ENCODE peak calls at places on chromosomes 3 and 15, in eight cellular contexts. U is K562, K is SK-N-SH, P is HCT116, N is endothelial cell of umbilical vein, R is HepG2, J is H1, X is GM12878. S is an unnamed sample.

GRCh38 chr3:151156618-151157216 is 46.3 kb downstream of the GPR171 start:
- DNase-seq in U (peak; percentile 46), K (peak; percentile 53), P (peak; percentile 71), N (peak; percentile 59), R (peak; percentile 67), J (no peak), X (no peak), S (peak; percentile 92)

GRCh38 chr3:4759689-4760312 is 219.4 kb upstream of the BHLHE40 start:
- DNase-seq in U (no peak), K (peak; percentile 48), P (no peak), N (no peak), R (no peak), J (no peak), X (no peak), S (no peak)

GRCh38 chr3:145272684-145273083 is 888.3 kb downstream of the PLOD2 start:
- DNase-seq in U (no peak), K (no peak), P (no peak), N (no peak), R (no peak), J (no peak), X (no peak), S (no peak)

GRCh38 chr15:36798789-36799188 is 219.4 kb downstream of the CDIN1 start:
- DNase-seq in U (no peak), K (no peak), P (no peak), N (no peak), R (no peak), J (no peak), X (no peak), S (no peak)

GRCh38 chr3:14799146-14799545 is 19.6 kb upstream of the FGD5 start:
- DNase-seq in U (no peak), K (no peak), P (no peak), N (peak; percentile 21), R (no peak), J (no peak), X (no peak), S (no peak)

GRCh38 chr3:63538912-63539311 is 113.6 kb upstream of the SNTN start:
- DNase-seq in U (no peak), K (no peak), P (no peak), N (no peak), R (no peak), J (no peak), X (no peak), S (no peak)

GRCh38 chr3:50572801-50573371 is 3.6 kb downstream of the HEMK1 start:
- DNase-seq in U (no peak), K (no peak), P (no peak), N (no peak), R (no peak), J (no peak), X (no peak), S (no peak)

GRCh38 chr3:168655591-168655990 is 559.9 kb upstream of the GOLIM4 start:
- DNase-seq in U (no peak), K (no peak), P (no peak), N (no peak), R (no peak), J (no peak), X (no peak), S (no peak)

GRCh38 chr3:73868688-73869315 is 244.1 kb upstream of the PDZRN3 start:
- DNase-seq in U (no peak), K (peak; percentile 48), P (no peak), N (peak; percentile 5), R (peak; percentile 12), J (no peak), X (no peak), S (peak; percentile 71)

GRCh38 chr3:58052373-58053273 is 44.4 kb downstream of the FLNB start:
- DNase-seq in U (peak; percentile 41), K (no peak), P (peak; percentile 94), N (peak; percentile 98), R (peak; percentile 83), J (no peak), X (no peak), S (no peak)

GRCh38 chr3:3134750-3135448 is 8.2 kb downstream of the TRNT1 start:
- DNase-seq in U (no peak), K (no peak), P (no peak), N (no peak), R (no peak), J (no peak), X (no peak), S (no peak)

GRCh38 chr3:72614394-72615074 is 233.7 kb downstream of the SHQ1 start:
- DNase-seq in U (no peak), K (no peak), P (no peak), N (no peak), R (no peak), J (no peak), X (no peak), S (no peak)

GRCh38 chr15:100114526-100114925 is 227.2 kb downstream of the ADAMTS17 start:
- DNase-seq in U (no peak), K (no peak), P (no peak), N (no peak), R (no peak), J (no peak), X (no peak), S (peak; percentile 27)

GRCh38 chr15:68431792-68432401 is at the start of gene ITGA11:
- DNase-seq in U (peak; percentile 25), K (peak; percentile 91), P (no peak), N (peak; percentile 60), R (no peak), J (no peak), X (no peak), S (peak; percentile 90)

GRCh38 chr3:32472716-32473115 is 29.9 kb downstream of the CMTM6 start:
- DNase-seq in U (no peak), K (no peak), P (no peak), N (peak; percentile 67), R (no peak), J (no peak), X (no peak), S (no peak)

GRCh38 chr3:14153663-14154062 is 24.7 kb downstream of the XPC start:
- DNase-seq in U (no peak), K (no peak), P (no peak), N (no peak), R (no peak), J (no peak), X (no peak), S (no peak)

GRCh38 chr15:99054025-99054387 is 46.4 kb upstream of the PGPEP1L start:
- DNase-seq in U (no peak), K (no peak), P (no peak), N (no peak), R (no peak), J (no peak), X (no peak), S (no peak)

GRCh38 chr3:30639937-30640336 is 33.5 kb downstream of the TGFBR2 start:
- DNase-seq in U (no peak), K (no peak), P (no peak), N (no peak), R (no peak), J (no peak), X (peak; percentile 60), S (no peak)

GRCh38 chr15:78453447-78453846 is 15.4 kb downstream of the IREB2 start:
- DNase-seq in U (no peak), K (no peak), P (no peak), N (no peak), R (no peak), J (no peak), X (no peak), S (no peak)

GRCh38 chr3:61848885-61849284 is 287.5 kb downstream of the PTPRG start:
- DNase-seq in U (no peak), K (no peak), P (no peak), N (peak; percentile 83), R (no peak), J (no peak), X (no peak), S (no peak)

GRCh38 chr3:123522666-123523412 is 62.0 kb downstream of the HACD2 start:
- DNase-seq in U (no peak), K (no peak), P (no peak), N (peak; percentile 10), R (no peak), J (no peak), X (no peak), S (no peak)
- TF ChIP-seq POLR2AphosphoS5 in U (no peak), K (no peak), P (no peak), N (no peak), R (no peak), J (no peak), X (no peak), S (no peak)

GRCh38 chr3:154316974-154317767 is 7.1 kb downstream of the DHX36 start:
- DNase-seq in U (no peak), K (no peak), P (no peak), N (no peak), R (no peak), J (no peak), X (no peak), S (no peak)
- H4K20me1 ChIP-seq in U (no peaks in the 10 kb centered on the region), K (peaks cover 59% of the 10 kb centered on the region), P (peaks cover 22% of the 10 kb centered on the region), N (peaks cover 2% of the 10 kb centered on the region), R (peaks cover 18% of the 10 kb centered on the region), J (peaks cover 18% of the 10 kb centered on the region), X (no peaks in the 10 kb centered on the region), S (peaks cover 57% of the 10 kb centered on the region)

DNA sequence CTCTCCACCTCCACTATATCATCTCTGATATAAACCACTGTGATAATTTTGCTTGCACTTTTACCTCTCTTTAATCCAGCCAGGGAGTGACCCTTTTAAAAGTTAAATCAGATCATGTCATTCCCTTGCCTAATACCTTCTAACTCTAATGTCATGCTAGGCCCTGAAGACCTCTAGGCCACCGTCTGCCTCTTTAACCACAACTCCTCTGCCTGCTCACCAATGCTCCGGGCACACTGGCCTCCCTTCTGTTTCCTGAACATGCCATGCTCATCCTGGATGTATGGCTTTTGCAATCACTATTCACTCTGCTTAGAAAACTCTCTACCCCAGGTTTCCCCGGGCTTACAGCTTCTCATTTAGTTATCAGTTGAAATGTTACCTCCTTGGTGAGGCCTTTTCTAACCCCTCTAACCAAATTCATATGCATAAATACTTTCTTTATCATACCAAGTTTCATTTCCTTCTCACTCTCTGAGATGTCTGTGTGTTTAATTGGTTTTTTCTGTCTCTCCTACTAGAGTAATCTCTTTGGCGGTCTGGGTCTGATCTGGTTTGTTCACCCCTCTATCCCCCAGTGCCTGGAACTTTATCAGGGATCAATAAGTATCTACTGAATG is 727.8 kb upstream of the CFAP20DC start:
- DNase-seq in U (no peak), K (no peak), P (no peak), N (no peak), R (no peak), J (no peak), X (no peak), S (no peak)
- TF ChIP-seq POLR2AphosphoS5 in U (no peak), K (no peak), P (no peak), N (no peak), R (no peak), J (no peak), X (no peak), S (no peak)

GRCh38 chr15:88637436-88637835 is 1.4 kb upstream of the ISG20 start:
- DNase-seq in U (no peak), K (no peak), P (no peak), N (no peak), R (no peak), J (no peak), X (no peak), S (no peak)

GRCh38 chr15:88636039-88636438 is 2.8 kb upstream of the ISG20 start:
- DNase-seq in U (no peak), K (no peak), P (peak; percentile 69), N (no peak), R (no peak), J (no peak), X (no peak), S (peak; percentile 68)

GRCh38 chr15:88635343-88635742 is 3.5 kb upstream of the ISG20 start:
- DNase-seq in U (no peak), K (no peak), P (no peak), N (no peak), R (no peak), J (no peak), X (no peak), S (no peak)

GRCh38 chr15:88637841-88638625 is 783 bp upstream of the ISG20 start:
- DNase-seq in U (no peak), K (no peak), P (no peak), N (no peak), R (peak; percentile 78), J (no peak), X (no peak), S (no peak)

GRCh38 chr15:88636654-88637053 is 2.2 kb upstream of the ISG20 start:
- DNase-seq in U (no peak), K (no peak), P (no peak), N (no peak), R (no peak), J (no peak), X (no peak), S (no peak)
- H4K20me1 ChIP-seq in U (peaks cover 2% of the 10 kb centered on the region), K (peaks cover 39% of the 10 kb centered on the region), P (no peaks in the 10 kb centered on the region), N (no peaks in the 10 kb centered on the region), R (no peaks in the 10 kb centered on the region), J (peaks cover 10% of the 10 kb centered on the region), X (no peaks in the 10 kb centered on the region), S (peaks cover 24% of the 10 kb centered on the region)